ENCODE peak calls at places on chromosomes 2 and 18, in four cellular contexts. One of them, this sample, is unnamed.

GRCh38 chr18:25592804-25593360 is 240.9 kb upstream of the ZNF521 start:
- DNase-seq in cardiac fibroblast: no peak
- DNase-seq in mucosa of descending colon: no peak
- DNase-seq in body of pancreas: no peak
- DNase-seq in this sample: no peak

GRCh38 chr2:188292446-188293239 is 969 bp downstream of the GULP1 start:
- DNase-seq in body of pancreas: peak; percentile 87
- DNase-seq in mucosa of descending colon: peak; percentile 76
- DNase-seq in cardiac fibroblast: peak; percentile 81
- DNase-seq in this sample: peak; percentile 82

GRCh38 chr18:74454279-74454741 is 2.8 kb downstream of the DIPK1C start:
- DNase-seq in mucosa of descending colon: no peak
- DNase-seq in body of pancreas: no peak
- DNase-seq in cardiac fibroblast: no peak
- DNase-seq in this sample: no peak

GRCh38 chr2:218218409-218219185 is 1.6 kb downstream of the ARPC2 start:
- DNase-seq in mucosa of descending colon: no peak
- DNase-seq in cardiac fibroblast: no peak
- DNase-seq in body of pancreas: no peak
- DNase-seq in this sample: no peak

GRCh38 chr2:86446060-86446459 is 4.9 kb downstream of the KDM3A start:
- DNase-seq in cardiac fibroblast: no peak
- DNase-seq in mucosa of descending colon: no peak
- DNase-seq in body of pancreas: no peak
- DNase-seq in this sample: no peak

GRCh38 chr18:79529991-79530390 is 134.3 kb downstream of the NFATC1 start:
- DNase-seq in cardiac fibroblast: no peak
- DNase-seq in body of pancreas: no peak
- DNase-seq in mucosa of descending colon: peak; percentile 31
- DNase-seq in this sample: no peak

GRCh38 chr2:15965564-15966019 is 25.2 kb downstream of the MYCN start:
- DNase-seq in body of pancreas: no peak
- DNase-seq in cardiac fibroblast: no peak
- DNase-seq in mucosa of descending colon: no peak
- DNase-seq in this sample: no peak

GRCh38 chr2:70516596-70516995 is 37.0 kb downstream of the TGFA start:
- DNase-seq in mucosa of descending colon: no peak
- DNase-seq in body of pancreas: no peak
- DNase-seq in cardiac fibroblast: no peak
- DNase-seq in this sample: no peak

GRCh38 chr18:74271656-74272055 is 20.1 kb downstream of the CYB5A start:
- DNase-seq in cardiac fibroblast: no peak
- DNase-seq in body of pancreas: no peak
- DNase-seq in mucosa of descending colon: no peak
- DNase-seq in this sample: no peak

GRCh38 chr2:172743898-172744297 is 8.3 kb downstream of the RAPGEF4 start:
- DNase-seq in cardiac fibroblast: no peak
- DNase-seq in body of pancreas: no peak
- DNase-seq in mucosa of descending colon: no peak
- DNase-seq in this sample: no peak

GRCh38 chr2:220478305-220479058 is 851.1 kb downstream of the SLC4A3 start:
- DNase-seq in mucosa of descending colon: no peak
- DNase-seq in body of pancreas: no peak
- DNase-seq in cardiac fibroblast: no peak
- DNase-seq in this sample: no peak

GRCh38 chr2:9767656-9768281 is 75.5 kb upstream of the TAF1B start:
- DNase-seq in cardiac fibroblast: no peak
- DNase-seq in body of pancreas: no peak
- DNase-seq in mucosa of descending colon: no peak
- DNase-seq in this sample: no peak

GRCh38 chr2:40434638-40435296 is 17.1 kb downstream of the SLC8A1 start:
- DNase-seq in cardiac fibroblast: peak; percentile 96
- DNase-seq in body of pancreas: no peak
- DNase-seq in mucosa of descending colon: no peak
- DNase-seq in this sample: peak; percentile 96

GRCh38 chr2:222470802-222471468 is 46.6 kb downstream of the SGPP2 start:
- DNase-seq in cardiac fibroblast: no peak
- DNase-seq in body of pancreas: no peak
- DNase-seq in mucosa of descending colon: no peak
- DNase-seq in this sample: no peak

GRCh38 chr2:119011162-119011909 is 69.3 kb downstream of the MARCO start:
- DNase-seq in body of pancreas: peak; percentile 61
- DNase-seq in mucosa of descending colon: no peak
- DNase-seq in cardiac fibroblast: peak; percentile 53
- DNase-seq in this sample: no peak

GRCh38 chr2:189327879-189328351 is 113.4 kb upstream of the WDR75 start:
- DNase-seq in body of pancreas: no peak
- DNase-seq in mucosa of descending colon: no peak
- DNase-seq in cardiac fibroblast: peak; percentile 77
- DNase-seq in this sample: peak; percentile 75

GRCh38 chr2:135773319-135773718 is 31.7 kb downstream of the UBXN4 start:
- DNase-seq in cardiac fibroblast: no peak
- DNase-seq in mucosa of descending colon: no peak
- DNase-seq in body of pancreas: no peak
- DNase-seq in this sample: no peak

GRCh38 chr2:79876430-79876829 is 363.6 kb downstream of the CTNNA2 start:
- DNase-seq in mucosa of descending colon: no peak
- DNase-seq in cardiac fibroblast: no peak
- DNase-seq in body of pancreas: peak; percentile 23
- DNase-seq in this sample: no peak

GRCh38 chr18:79690586-79691482 is 11.2 kb downstream of the CTDP1 start:
- DNase-seq in mucosa of descending colon: no peak
- DNase-seq in body of pancreas: no peak
- DNase-seq in cardiac fibroblast: no peak
- DNase-seq in this sample: no peak

GRCh38 chr18:63191413-63191812 is 128.2 kb downstream of the BCL2 start:
- DNase-seq in body of pancreas: no peak
- DNase-seq in cardiac fibroblast: no peak
- DNase-seq in mucosa of descending colon: no peak
- DNase-seq in this sample: no peak

GRCh38 chr2:170468557-170468956 is 246.6 kb upstream of the SP5 start:
- DNase-seq in body of pancreas: no peak
- DNase-seq in cardiac fibroblast: no peak
- DNase-seq in mucosa of descending colon: no peak
- DNase-seq in this sample: no peak

GRCh38 chr18:78920436-78921138 is 59.0 kb upstream of the SALL3 start:
- DNase-seq in body of pancreas: no peak
- DNase-seq in mucosa of descending colon: no peak
- DNase-seq in cardiac fibroblast: no peak
- DNase-seq in this sample: no peak

GRCh38 chr2:184187421-184187971 is 410.8 kb upstream of the ZNF804A start:
- DNase-seq in mucosa of descending colon: no peak
- DNase-seq in cardiac fibroblast: no peak
- DNase-seq in body of pancreas: no peak
- DNase-seq in this sample: no peak

GRCh38 chr2:174259981-174260380 is 11.6 kb upstream of the OLA1 start:
- DNase-seq in mucosa of descending colon: no peak
- DNase-seq in body of pancreas: no peak
- DNase-seq in cardiac fibroblast: peak; percentile 88
- DNase-seq in this sample: peak; percentile 81

GRCh38 chr2:216163518-216163917 is 54.4 kb downstream of the XRCC5 start:
- DNase-seq in cardiac fibroblast: peak; percentile 64
- DNase-seq in body of pancreas: no peak
- DNase-seq in mucosa of descending colon: no peak
- DNase-seq in this sample: no peak

GRCh38 chr2:11420190-11420589 is 45.8 kb downstream of the E2F6 start:
- DNase-seq in body of pancreas: no peak
- DNase-seq in mucosa of descending colon: no peak
- DNase-seq in cardiac fibroblast: no peak
- DNase-seq in this sample: no peak

GRCh38 chr2:241813806-241814570 is 5.0 kb downstream of the NEU4 start:
- DNase-seq in body of pancreas: no peak
- DNase-seq in cardiac fibroblast: no peak
- DNase-seq in mucosa of descending colon: peak; percentile 45
- DNase-seq in this sample: no peak

GRCh38 chr2:218077464-218078216 is 8.6 kb downstream of the RUFY4 start:
- DNase-seq in mucosa of descending colon: no peak
- DNase-seq in body of pancreas: no peak
- DNase-seq in cardiac fibroblast: no peak
- DNase-seq in this sample: no peak

GRCh38 chr2:224764565-224765236 is 48.5 kb upstream of the CCDC195 start:
- DNase-seq in cardiac fibroblast: no peak
- DNase-seq in mucosa of descending colon: no peak
- DNase-seq in body of pancreas: no peak
- DNase-seq in this sample: no peak

GRCh38 chr2:239978381-239978780 is 46.8 kb downstream of the NDUFA10 start:
- DNase-seq in body of pancreas: no peak
- DNase-seq in mucosa of descending colon: no peak
- DNase-seq in cardiac fibroblast: peak; percentile 77
- DNase-seq in this sample: peak; percentile 90

GRCh38 chr2:236871500-236872001 is 214.1 kb upstream of the COPS8 start:
- DNase-seq in mucosa of descending colon: no peak
- DNase-seq in body of pancreas: no peak
- DNase-seq in cardiac fibroblast: peak; percentile 94
- DNase-seq in this sample: peak; percentile 96

GRCh38 chr2:170086751-170087150 is 91.2 kb upstream of the MYO3B start:
- DNase-seq in mucosa of descending colon: no peak
- DNase-seq in body of pancreas: no peak
- DNase-seq in cardiac fibroblast: no peak
- DNase-seq in this sample: no peak

GRCh38 chr2:161369311-161369710 is 46.8 kb upstream of the TBR1 start:
- DNase-seq in body of pancreas: no peak
- DNase-seq in mucosa of descending colon: no peak
- DNase-seq in cardiac fibroblast: no peak
- DNase-seq in this sample: no peak

GRCh38 chr2:219398721-219399333 is 11.1 kb upstream of the DNPEP start:
- DNase-seq in body of pancreas: peak; percentile 34
- DNase-seq in mucosa of descending colon: no peak
- DNase-seq in cardiac fibroblast: no peak
- DNase-seq in this sample: no peak

GRCh38 chr2:6780765-6781274 is 84.9 kb downstream of the CMPK2 start:
- DNase-seq in body of pancreas: peak; percentile 45
- DNase-seq in mucosa of descending colon: no peak
- DNase-seq in cardiac fibroblast: peak; percentile 17
- DNase-seq in this sample: no peak

GRCh38 chr2:231642631-231643493 is 50.2 kb downstream of the TEX44 start:
- DNase-seq in cardiac fibroblast: peak; percentile 90
- DNase-seq in body of pancreas: peak; percentile 50
- DNase-seq in mucosa of descending colon: peak; percentile 90
- DNase-seq in this sample: peak; percentile 95

DNA sequence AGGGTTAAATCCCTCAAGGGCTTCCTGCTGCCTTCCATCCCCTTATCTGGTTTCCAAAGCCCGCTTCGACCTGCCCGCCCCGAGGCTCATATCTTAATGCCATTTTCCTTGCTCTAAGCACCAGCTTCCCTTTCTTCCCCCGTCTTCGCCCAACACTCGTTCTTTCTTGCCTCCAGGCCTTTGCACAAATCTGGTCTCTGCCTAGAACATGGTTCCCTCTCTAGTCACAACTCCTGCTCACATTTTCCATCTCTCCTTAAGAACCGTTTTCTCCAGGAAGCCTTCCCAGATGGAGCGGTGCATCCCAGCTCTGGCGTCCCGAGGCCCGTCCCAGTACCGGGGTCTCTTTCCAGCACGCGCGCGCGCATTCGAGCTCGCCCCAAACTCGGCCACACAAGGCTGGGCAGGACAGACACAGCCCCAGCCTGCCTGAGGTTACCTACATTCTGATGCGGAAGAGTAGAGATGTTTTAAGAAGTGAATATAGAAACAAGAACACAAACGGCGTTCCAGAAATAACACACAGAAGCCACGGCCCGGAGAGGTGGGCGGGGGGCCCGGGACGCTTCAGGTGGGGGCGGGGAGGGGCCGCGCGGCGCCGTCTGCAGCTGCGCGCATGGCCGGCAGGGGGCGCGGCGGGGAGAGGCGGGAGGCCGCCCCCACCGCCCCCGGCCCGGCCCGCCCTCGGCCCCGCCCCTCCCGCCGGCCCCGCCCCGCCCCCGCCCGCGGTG is at the start of gene DGKD:
- DNase-seq in body of pancreas: peak; percentile 54
- DNase-seq in cardiac fibroblast: peak; percentile 59
- DNase-seq in mucosa of descending colon: peak; percentile 82
- DNase-seq in this sample: no peak
- TF ChIP-seq CTCF in body of pancreas: peak; percentile 58
- TF ChIP-seq CTCF in cardiac fibroblast: peak; percentile 14
- TF ChIP-seq CTCF in mucosa of descending colon: no peak
- TF ChIP-seq CTCF in this sample: peak; percentile 32

GRCh38 chr2:150309681-150310080 is 177.8 kb downstream of the RND3 start:
- DNase-seq in cardiac fibroblast: no peak
- DNase-seq in body of pancreas: no peak
- DNase-seq in mucosa of descending colon: peak; percentile 64
- DNase-seq in this sample: no peak

GRCh38 chr2:150312271-150312670 is 175.2 kb downstream of the RND3 start:
- DNase-seq in cardiac fibroblast: no peak
- DNase-seq in body of pancreas: no peak
- DNase-seq in mucosa of descending colon: no peak
- DNase-seq in this sample: no peak

GRCh38 chr2:150303281-150303680 is 184.2 kb downstream of the RND3 start:
- DNase-seq in body of pancreas: no peak
- DNase-seq in mucosa of descending colon: no peak
- DNase-seq in cardiac fibroblast: no peak
- DNase-seq in this sample: no peak

GRCh38 chr2:150307258-150307657 is 180.2 kb downstream of the RND3 start:
- DNase-seq in mucosa of descending colon: no peak
- DNase-seq in cardiac fibroblast: no peak
- DNase-seq in body of pancreas: no peak
- DNase-seq in this sample: no peak
- H3K4me3 ChIP-seq in mucosa of descending colon: no peak overlapping the region
- H3K4me3 ChIP-seq in cardiac fibroblast: no peak overlapping the region
- H3K4me3 ChIP-seq in body of pancreas: no peak overlapping the region
- H3K4me3 ChIP-seq in this sample: no peak overlapping the region

GRCh38 chr2:24021122-24021998 is 11.5 kb downstream of the MFSD2B start:
- DNase-seq in mucosa of descending colon: no peak
- DNase-seq in body of pancreas: peak; percentile 16
- DNase-seq in cardiac fibroblast: no peak
- DNase-seq in this sample: no peak
- TF ChIP-seq CTCF in mucosa of descending colon: peak; percentile 17
- TF ChIP-seq CTCF in body of pancreas: no peak
- TF ChIP-seq CTCF in cardiac fibroblast: peak; percentile 33
- TF ChIP-seq CTCF in this sample: peak; percentile 23

DNA sequence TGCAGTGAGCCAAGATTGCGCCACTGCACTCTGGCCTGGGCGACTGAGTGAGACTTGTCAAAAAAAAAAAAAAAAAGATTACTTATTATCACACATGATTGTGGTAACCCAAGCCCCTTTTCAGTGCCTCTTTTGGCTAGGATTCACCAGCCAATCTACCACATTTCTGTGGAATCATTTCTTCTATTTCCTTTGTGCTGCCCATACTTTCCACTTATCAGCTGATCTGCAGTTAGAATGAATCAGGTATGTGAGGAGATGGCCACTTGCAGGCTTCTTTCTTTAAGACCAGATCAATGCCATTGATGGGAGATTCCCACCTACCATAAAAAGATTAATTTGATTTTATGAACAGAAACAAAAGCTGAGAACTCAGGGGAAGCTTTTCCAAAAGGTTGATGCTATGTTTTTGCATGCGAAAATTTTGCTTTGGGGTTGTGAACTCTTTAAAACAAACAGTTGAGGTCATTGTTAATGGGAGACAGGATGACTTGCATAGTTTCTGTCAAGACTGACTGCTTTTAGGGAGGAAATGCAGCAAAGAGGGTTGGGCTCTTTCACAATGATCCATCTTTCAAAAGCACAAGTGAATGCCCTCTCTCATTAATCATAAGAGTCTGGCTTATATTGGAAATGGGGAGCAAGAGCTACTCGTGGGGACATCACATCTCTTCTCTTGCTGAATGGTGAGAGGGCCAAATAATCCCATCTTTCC is 66.9 kb upstream of the CYP26B1 start:
- DNase-seq in cardiac fibroblast: peak; percentile 60
- DNase-seq in mucosa of descending colon: no peak
- DNase-seq in body of pancreas: no peak
- DNase-seq in this sample: peak; percentile 64
- H3K4me3 ChIP-seq in cardiac fibroblast: no peak overlapping the region
- H3K4me3 ChIP-seq in mucosa of descending colon: no peak overlapping the region
- H3K4me3 ChIP-seq in body of pancreas: no peak overlapping the region
- H3K4me3 ChIP-seq in this sample: no peak overlapping the region

This sample was measured in AG09309.